ENCODE peak calls at places on chromosomes 12 and 14, in eight cellular contexts. R is K562, P is HCT116, S is GM23338, I is GM12878, U is A549, K is Panc1, W is HepG2. M is an unnamed sample.

GRCh38 chr14:81095539-81095938 is 125.2 kb downstream of the GTF2A1 start:
- DNase-seq in U (no peak), P (no peak), S (no peak), K (no peak), R (no peak), I (no peak), W (no peak), M (no peak)

GRCh38 chr14:69997849-69998248 is 118.6 kb downstream of the SMOC1 start:
- DNase-seq in I (no peak), R (no peak), U (peak), K (no peak), P (no peak), W (peak), S (no peak), M (no peak)

GRCh38 chr14:103509864-103510263 is 12.8 kb downstream of the CKB start:
- DNase-seq in K (no peak), P (no peak), R (no peak), U (no peak), S (no peak), I (no peak), W (no peak), M (no peak)

GRCh38 chr12:29572938-29573337 is 75.5 kb upstream of the OVCH1 start:
- DNase-seq in I (no peak), R (no peak), K (no peak), U (no peak), P (no peak), S (no peak), W (no peak), M (no peak)

GRCh38 chr12:98736352-98737326 is 91.5 kb downstream of the APAF1 start:
- DNase-seq in R (peak), P (no peak), W (peak), I (no peak), K (no peak), U (no peak), S (no peak), M (no peak)

GRCh38 chr12:64044171-64044570 is 177.9 kb downstream of the KICS2 start:
- DNase-seq in W (no peak), R (no peak), S (no peak), K (no peak), I (no peak), P (no peak), U (no peak), M (no peak)

GRCh38 chr12:27277846-27278260 is 33.8 kb downstream of the STK38L start:
- DNase-seq in K (peak), P (peak), W (peak), U (no peak), I (peak), R (no peak), S (peak), M (no peak)

GRCh38 chr12:16389594-16389993 is 42.1 kb downstream of the MGST1 start:
- DNase-seq in K (no peak), R (no peak), S (no peak), W (no peak), U (no peak), P (no peak), I (no peak), M (peak)

GRCh38 chr14:89041245-89041585 is 216.8 kb downstream of the TTC8 start:
- DNase-seq in U (no peak), R (no peak), P (peak), W (peak), S (no peak), K (no peak), I (no peak), M (no peak)

GRCh38 chr12:100401660-100402059 is 44.8 kb downstream of the SLC17A8 start:
- DNase-seq in K (no peak), U (peak), P (no peak), I (no peak), S (no peak), R (no peak), W (no peak), M (no peak)

GRCh38 chr12:29563636-29564035 is 66.2 kb upstream of the OVCH1 start:
- DNase-seq in R (no peak), P (no peak), W (no peak), U (no peak), S (no peak), I (no peak), K (no peak), M (no peak)

GRCh38 chr14:103739793-103740501 is 24.3 kb downstream of the ZFYVE21 start:
- DNase-seq in R (no peak), P (no peak), W (no peak), K (no peak), I (no peak), S (no peak), U (no peak), M (no peak)

GRCh38 chr12:53613821-53614220 is 12.4 kb downstream of the ATF7 start:
- DNase-seq in S (no peak), R (no peak), P (no peak), K (no peak), U (no peak), I (no peak), W (no peak), M (no peak)

GRCh38 chr14:34355584-34356266 is 106.3 kb downstream of the SPTSSA start:
- DNase-seq in P (no peak), W (peak), U (no peak), S (no peak), I (no peak), K (no peak), R (peak), M (no peak)

GRCh38 chr12:13452955-13453570 is 256.5 kb downstream of the EMP1 start:
- DNase-seq in I (no peak), P (no peak), U (no peak), K (no peak), W (no peak), S (no peak), R (no peak), M (no peak)

GRCh38 chr12:104435175-104435574 is 21.6 kb upstream of the CHST11 start:
- DNase-seq in S (no peak), R (no peak), W (no peak), U (no peak), P (no peak), I (no peak), K (no peak), M (no peak)

GRCh38 chr14:91327201-91327600 is 82.7 kb upstream of the GPR68 start:
- DNase-seq in W (no peak), R (no peak), U (no peak), P (no peak), K (no peak), I (no peak), S (no peak), M (no peak)

GRCh38 chr12:6241495-6241894 is 41.3 kb downstream of the CD9 start:
- DNase-seq in P (no peak), U (no peak), R (peak), K (no peak), I (no peak), S (no peak), W (no peak), M (no peak)

GRCh38 chr12:88951860-88952483 is 371.7 kb upstream of the KITLG start:
- DNase-seq in W (no peak), R (no peak), P (no peak), I (no peak), S (peak), U (no peak), K (no peak), M (no peak)

GRCh38 chr14:59306775-59307174 is 118.3 kb downstream of the DAAM1 start:
- DNase-seq in P (no peak), W (no peak), U (no peak), K (no peak), S (no peak), I (no peak), R (no peak), M (no peak)

GRCh38 chr14:68164723-68165122 is 345.1 kb downstream of the RAD51B start:
- DNase-seq in I (no peak), S (no peak), K (no peak), R (no peak), W (peak), P (no peak), U (peak), M (no peak)

DNA sequence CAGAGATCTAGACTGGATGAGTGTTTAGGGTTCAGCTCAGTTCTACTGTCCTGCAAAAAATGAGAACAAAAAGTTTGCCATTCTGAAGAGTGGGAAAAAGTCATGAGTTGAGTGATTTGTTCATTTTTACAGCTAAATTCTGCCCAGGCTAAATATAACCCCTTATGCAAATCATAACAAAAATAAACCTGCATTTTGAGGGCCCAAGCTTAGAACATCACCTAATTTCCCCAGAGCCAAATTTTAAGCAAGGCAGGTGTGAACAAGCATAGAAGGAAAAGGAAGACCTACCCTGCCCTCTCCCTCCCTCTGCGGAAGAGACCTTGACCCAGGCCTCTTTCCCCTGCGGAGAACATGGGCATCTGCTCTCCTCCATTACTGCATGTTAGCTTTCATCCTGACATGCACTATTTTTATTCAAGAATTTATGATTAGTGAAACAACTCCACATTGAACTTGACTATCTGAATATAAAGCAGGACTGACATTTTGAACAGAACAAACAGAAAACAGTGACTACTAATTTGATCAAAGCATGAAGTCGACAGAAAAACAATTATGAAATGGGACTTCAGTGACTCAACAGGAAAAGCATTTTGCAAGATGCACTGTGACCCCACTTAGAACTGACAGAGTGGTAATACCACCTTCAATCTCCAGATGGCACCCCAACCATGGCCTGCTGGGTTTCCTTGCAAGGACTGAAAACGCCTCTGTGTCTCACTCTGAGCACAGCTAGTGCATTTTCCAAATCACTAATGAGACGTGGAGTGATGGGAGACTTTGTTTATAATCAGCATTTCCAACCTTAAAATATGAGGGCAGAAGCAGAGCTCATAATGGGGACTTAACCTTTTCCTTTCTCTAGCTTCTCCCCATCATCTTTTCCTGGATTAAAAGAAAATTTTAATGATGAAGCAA is 30.9 kb upstream of the SELPLG start:
- DNase-seq in U (peak), W (peak), R (peak), I (peak), P (peak), K (peak), S (peak), M (peak)
- TF ChIP-seq REST in U (no peak), W (no peak), R (no peak), I (no peak), P (no peak), K (no peak), S (no peak), M (no peak)

GRCh38 chr12:68495666-68496065 is 115.0 kb upstream of the RAP1B start:
- DNase-seq in K (no peak), W (no peak), S (no peak), P (no peak), U (no peak), I (no peak), R (no peak), M (no peak)

GRCh38 chr12:68498736-68499135 is 112.0 kb upstream of the RAP1B start:
- DNase-seq in K (no peak), W (no peak), R (peak), U (no peak), I (no peak), S (peak), P (no peak), M (no peak)

GRCh38 chr12:68499616-68500015 is 111.1 kb upstream of the RAP1B start:
- DNase-seq in I (no peak), W (no peak), P (no peak), U (no peak), R (no peak), S (no peak), K (no peak), M (no peak)

GRCh38 chr12:68497112-68497511 is 113.6 kb upstream of the RAP1B start:
- DNase-seq in K (no peak), S (no peak), W (no peak), I (peak), P (no peak), R (no peak), U (no peak), M (no peak)

GRCh38 chr12:68497702-68498101 is 113.0 kb upstream of the RAP1B start:
- DNase-seq in U (no peak), S (no peak), K (no peak), I (peak), W (no peak), R (peak), P (peak), M (no peak)
- TF ChIP-seq REST in U (no peak), S (no peak), K (no peak), I (no peak), W (no peak), R (no peak), P (no peak), M (no peak)

GRCh38 chr14:105884808-105885281 is 358.5 kb downstream of the TMEM121 start:
- DNase-seq in S (no peak), I (no peak), K (no peak), W (no peak), U (no peak), R (no peak), P (no peak), M (no peak)
- TF ChIP-seq REST in S (no peak), I (no peak), K (no peak), W (no peak), U (no peak), R (no peak), P (no peak), M (no peak)

GRCh38 chr12:58414398-58414871 is 473.1 kb downstream of the ATP23 start:
- DNase-seq in U (no peak), P (no peak), R (no peak), W (no peak), I (no peak), K (no peak), S (no peak), M (no peak)

GRCh38 chr12:58419182-58419760 is 477.9 kb downstream of the ATP23 start:
- DNase-seq in I (no peak), U (no peak), K (no peak), S (no peak), W (no peak), R (no peak), P (no peak), M (no peak)

GRCh38 chr12:58413794-58414193 is 472.4 kb downstream of the ATP23 start:
- DNase-seq in U (no peak), P (no peak), R (no peak), S (no peak), K (no peak), W (no peak), I (no peak), M (no peak)

GRCh38 chr12:58415716-58416115 is 474.3 kb downstream of the ATP23 start:
- DNase-seq in I (no peak), P (no peak), K (no peak), S (no peak), R (no peak), U (no peak), W (no peak), M (no peak)

DNA sequence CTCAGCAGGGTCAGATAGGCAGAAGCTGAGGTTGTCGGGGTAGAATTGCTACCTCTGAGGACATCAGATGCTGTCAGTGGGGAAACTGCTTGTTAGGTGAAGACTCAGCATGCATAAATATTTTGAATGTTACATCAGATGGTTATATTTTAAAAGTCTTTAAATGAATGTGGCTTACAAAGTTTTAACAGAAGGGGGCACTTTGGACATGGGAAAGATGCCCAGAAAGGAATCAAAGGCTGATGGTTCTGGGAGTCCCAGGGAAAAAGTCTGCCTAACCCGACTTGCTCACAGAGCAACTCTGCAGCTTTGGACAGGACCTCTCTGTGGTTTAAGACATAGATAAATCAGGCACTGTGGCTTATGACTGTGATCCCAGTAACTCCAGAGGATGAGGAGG is 474.8 kb downstream of the ATP23 start:
- DNase-seq in W (no peak), I (no peak), R (no peak), U (no peak), P (no peak), K (no peak), S (no peak), M (no peak)
- TF ChIP-seq REST in W (no peak), I (no peak), R (no peak), U (no peak), P (no peak), K (no peak), S (no peak), M (no peak)

DNA sequence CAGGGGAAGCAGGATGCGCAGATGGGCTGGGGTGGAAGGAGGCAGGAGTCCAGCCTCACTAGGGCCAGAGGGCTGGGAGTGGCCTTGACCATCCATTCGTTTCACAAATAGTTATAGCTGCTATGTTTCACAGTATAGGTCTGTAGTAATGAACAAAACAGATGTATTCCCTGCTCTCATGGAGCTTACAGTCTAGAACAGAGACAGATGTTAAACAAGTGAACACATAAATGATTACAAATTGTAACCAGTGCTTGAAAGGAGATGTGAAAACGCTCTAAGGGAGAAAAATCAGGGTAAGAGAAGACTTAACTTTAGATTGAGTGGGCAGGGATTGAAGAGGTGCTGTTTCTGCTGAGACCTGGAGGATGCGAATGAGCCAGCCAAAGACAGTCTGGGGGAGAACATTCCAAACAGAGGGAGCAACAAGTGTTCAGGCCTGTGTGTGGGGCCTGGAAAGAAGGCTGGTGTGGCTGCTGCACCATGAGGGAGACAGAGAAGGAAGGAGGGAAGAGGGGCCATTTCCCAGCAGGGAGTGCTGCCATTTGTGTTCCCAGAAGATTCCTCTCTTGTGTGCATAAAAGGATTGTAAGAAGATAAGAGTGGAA is 14.6 kb downstream of the CFAP251 start:
- DNase-seq in U (no peak), S (no peak), K (no peak), I (no peak), P (no peak), W (no peak), R (peak), M (no peak)
- TF ChIP-seq REST in U (no peak), S (no peak), K (no peak), I (no peak), P (no peak), W (no peak), R (no peak), M (no peak)

GRCh38 chr14:35531960-35532747 is 1.8 kb upstream of the INSM2 start:
- DNase-seq in P (no peak), R (no peak), W (no peak), I (no peak), S (no peak), U (no peak), K (no peak), M (no peak)

GRCh38 chr14:35534884-35535793 is 1.2 kb downstream of the INSM2 start:
- DNase-seq in R (peak), P (no peak), I (no peak), K (no peak), W (peak), S (peak), U (peak), M (peak)

GRCh38 chr14:35534130-35534883 is at the start of gene INSM2:
- DNase-seq in W (no peak), I (no peak), K (no peak), S (peak), P (no peak), R (no peak), U (no peak), M (no peak)

GRCh38 chr14:35532783-35533356 is 1.1 kb upstream of the INSM2 start:
- DNase-seq in W (no peak), R (no peak), S (no peak), I (no peak), K (no peak), U (no peak), P (no peak), M (no peak)

GRCh38 chr14:35533357-35534129 is 421 bp upstream of the INSM2 start:
- DNase-seq in W (peak), S (peak), R (peak), K (no peak), U (peak), I (no peak), P (no peak), M (peak)
- TF ChIP-seq REST in W (no peak), S (no peak), R (no peak), K (no peak), U (no peak), I (no peak), P (no peak), M (no peak)

DNA sequence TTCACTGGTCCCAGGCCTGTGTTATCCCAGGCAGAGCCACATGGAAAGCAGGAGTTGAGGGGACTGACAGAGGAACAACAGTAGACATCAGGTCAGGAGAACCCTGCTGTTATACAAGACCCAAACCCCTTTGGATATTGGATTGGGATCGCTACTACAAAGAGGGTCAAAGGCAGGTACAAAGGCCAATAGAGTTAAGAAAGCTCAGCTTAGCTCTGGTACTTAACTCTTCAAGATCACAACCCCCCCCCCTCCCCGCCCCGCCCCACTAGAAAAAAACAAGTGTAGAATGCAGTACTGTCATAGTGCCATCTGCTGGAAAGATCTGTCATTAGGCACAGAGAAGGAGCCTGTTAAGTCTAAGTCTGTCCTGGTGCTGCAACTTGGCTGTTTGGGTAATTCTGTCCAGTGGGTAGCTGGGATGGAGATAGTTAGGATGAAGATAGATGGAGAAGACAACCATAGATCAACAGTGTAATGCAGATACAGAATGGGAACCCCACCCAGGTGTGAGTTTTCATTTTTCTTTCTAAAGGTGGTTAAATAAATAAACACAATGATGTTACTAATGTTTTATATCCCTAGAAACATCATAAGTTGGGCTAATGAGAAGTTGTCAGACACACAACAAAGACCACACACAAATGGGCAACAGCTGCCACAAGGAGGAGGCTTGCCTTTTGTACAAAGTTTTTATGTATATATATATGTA is 17.2 kb downstream of the REM2 start:
- DNase-seq in I (peak), K (no peak), W (peak), P (peak), U (peak), R (peak), S (peak), M (peak)
- TF ChIP-seq REST in I (no peak), K (no peak), W (no peak), P (no peak), U (no peak), R (no peak), S (no peak), M (no peak)

M was measured in HL-60.